ENCODE peak calls at places on chromosomes 6 and 20, in four cellular contexts. O, Q, V and T are unnamed samples.

GRCh38 chr6:129767776-129768490 is 58.0 kb upstream of the ARHGAP18 start:
- DNase-seq in O (peak), Q (no peak), V (no peak), T (no peak)

GRCh38 chr6:152086223-152086873 is 278.9 kb downstream of the ESR1 start:
- DNase-seq in O (no peak), Q (no peak), V (no peak), T (no peak)

GRCh38 chr6:129719692-129720091 is 9.7 kb upstream of the ARHGAP18 start:
- DNase-seq in O (peak), Q (no peak), V (no peak), T (no peak)

GRCh38 chr6:127954082-127954481 is 53.2 kb upstream of the THEMIS start:
- DNase-seq in O (peak), Q (no peak), V (no peak), T (no peak)

GRCh38 chr6:74756903-74757302 is 448.9 kb downstream of the COL12A1 start:
- DNase-seq in O (no peak), Q (no peak), V (no peak), T (no peak)

GRCh38 chr6:107116328-107116892 is 1.1 kb upstream of the BEND3 start:
- DNase-seq in O (no peak), Q (peak), V (peak), T (peak)

GRCh38 chr6:23873161-23873560 is 252.9 kb upstream of the NRSN1 start:
- DNase-seq in O (no peak), Q (no peak), V (no peak), T (no peak)

GRCh38 chr6:167495506-167496391 is 170.9 kb downstream of the TTLL2 start:
- DNase-seq in O (no peak), Q (no peak), V (no peak), T (no peak)

GRCh38 chr20:11195899-11196558 is 522.2 kb upstream of the JAG1 start:
- DNase-seq in O (peak), Q (no peak), V (no peak), T (no peak)

GRCh38 chr20:51860015-51860882 is 57.9 kb upstream of the SALL4 start:
- DNase-seq in O (peak), Q (no peak), V (no peak), T (no peak)

GRCh38 chr6:7295916-7296315 is 17.1 kb downstream of the SSR1 start:
- DNase-seq in O (no peak), Q (no peak), V (no peak), T (no peak)

GRCh38 chr20:62238569-62239277 is 402 bp downstream of the OSBPL2 start:
- DNase-seq in O (no peak), Q (no peak), V (no peak), T (no peak)

GRCh38 chr20:41364967-41365765 is 1.5 kb downstream of the EMILIN3 start:
- DNase-seq in O (no peak), Q (no peak), V (no peak), T (no peak)

GRCh38 chr20:41366546-41367392 is at the start of gene EMILIN3:
- DNase-seq in O (no peak), Q (peak), V (peak), T (no peak)

GRCh38 chr20:41365785-41366545 is 653 bp downstream of the EMILIN3 start:
- DNase-seq in O (no peak), Q (no peak), V (no peak), T (no peak)

GRCh38 chr20:41367956-41368355 is 1.3 kb upstream of the EMILIN3 start:
- DNase-seq in O (no peak), Q (no peak), V (no peak), T (no peak)

GRCh38 chr20:41367393-41367695 is 726 bp upstream of the EMILIN3 start:
- DNase-seq in O (no peak), Q (peak), V (no peak), T (no peak)
- H2BK120ac ChIP-seq in O (no peak), Q (no peak), V (no peak), T (no peak)

DNA sequence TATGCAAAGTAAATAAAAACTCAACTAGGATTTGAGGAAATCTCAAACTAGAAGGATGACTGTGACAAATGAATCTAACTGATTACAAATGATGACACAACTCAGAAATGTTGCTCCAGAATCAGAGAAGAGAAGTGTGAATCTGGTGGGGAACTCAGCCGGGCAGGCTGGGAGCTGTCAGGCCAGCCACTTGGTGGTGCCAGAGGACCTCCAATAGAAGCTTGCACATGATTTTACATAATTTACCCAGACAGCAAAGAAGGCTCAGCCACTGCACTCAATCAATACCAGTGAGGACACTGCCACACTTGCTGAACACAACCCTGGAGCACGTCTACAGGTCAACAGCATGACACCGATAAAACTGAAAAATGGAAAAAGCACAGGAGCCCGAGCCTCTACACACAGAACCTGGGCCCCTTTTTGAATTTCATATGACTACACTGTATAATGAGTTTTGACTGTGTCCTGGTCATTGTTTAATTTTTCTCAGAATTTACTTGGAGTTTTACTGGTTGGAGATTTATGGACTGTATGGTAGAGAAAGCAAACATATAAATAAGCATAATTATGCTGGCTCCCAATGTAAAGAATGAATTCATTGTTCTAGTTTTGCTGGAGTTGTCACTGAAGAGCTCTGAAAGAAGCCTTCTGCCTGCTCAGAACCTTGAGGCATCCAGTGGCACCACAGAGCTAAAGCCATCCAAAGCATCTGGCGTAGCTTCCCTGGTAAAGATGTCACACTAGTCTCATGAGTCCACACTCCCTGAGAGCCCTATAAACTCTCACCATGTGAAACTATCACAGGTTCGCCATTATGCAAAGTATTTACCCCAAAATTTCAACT is 296.5 kb downstream of the THBS2 start:
- DNase-seq in O (peak), Q (peak), V (peak), T (peak)
- H2BK120ac ChIP-seq in O (peak), Q (no peak), V (no peak), T (no peak)

DNA sequence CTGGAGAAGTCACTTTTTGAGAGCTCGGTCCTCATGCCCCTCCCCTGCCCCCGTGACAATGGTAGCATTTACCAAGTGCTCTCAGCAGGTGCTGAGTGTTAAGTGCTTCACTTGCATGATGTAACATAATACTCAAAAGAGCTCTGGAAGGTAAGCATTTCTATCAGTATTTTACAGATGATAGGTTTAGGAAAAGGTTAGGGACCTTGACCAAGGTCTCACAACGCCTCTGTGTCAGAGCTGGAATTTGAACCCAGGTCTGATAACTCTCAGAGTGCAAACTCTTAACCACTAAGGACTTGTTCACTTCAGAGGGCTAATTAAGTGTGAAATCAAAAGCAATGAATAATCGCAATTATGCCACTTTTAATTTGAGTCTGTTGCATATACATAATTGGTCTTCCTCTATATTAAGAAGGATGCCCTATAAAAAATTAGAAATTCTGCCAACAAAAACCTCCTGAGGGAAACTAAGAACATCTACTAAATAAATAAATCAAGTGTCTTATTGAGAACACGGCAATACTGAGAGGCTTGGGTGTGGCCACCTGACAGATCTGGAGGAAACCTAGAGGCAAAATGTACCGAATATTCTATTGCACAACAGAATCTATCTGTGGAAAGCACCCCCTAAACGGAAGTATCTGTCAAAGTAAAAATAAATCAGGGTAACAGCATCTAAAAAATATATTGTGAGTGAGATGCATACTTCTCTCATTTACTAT is 109.8 kb downstream of the BACH2 start:
- DNase-seq in O (no peak), Q (no peak), V (no peak), T (no peak)
- H2BK120ac ChIP-seq in O (no peak), Q (no peak), V (no peak), T (no peak)

DNA sequence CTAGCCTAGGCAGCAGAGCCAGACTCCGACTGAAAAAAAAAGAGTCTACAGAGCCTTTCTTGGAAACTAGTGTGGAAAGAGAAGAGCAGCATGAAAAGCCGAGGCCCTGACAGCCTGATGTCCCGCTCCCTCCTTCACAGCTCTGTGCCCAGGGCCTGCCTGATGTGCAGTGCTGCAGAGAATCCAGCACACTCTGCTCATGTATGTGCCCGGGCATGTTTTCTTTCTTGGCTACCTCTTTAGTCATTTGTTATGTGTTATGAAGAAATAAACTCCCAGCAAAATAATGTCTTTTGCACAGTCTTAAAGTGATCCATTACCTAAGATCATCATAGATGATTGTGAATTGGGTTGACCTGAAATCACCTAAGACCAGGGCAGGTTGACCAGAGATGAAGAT is 78.1 kb upstream of the EZR start:
- DNase-seq in O (no peak), Q (no peak), V (no peak), T (no peak)
- H2BK120ac ChIP-seq in O (peak), Q (no peak), V (no peak), T (no peak)

GRCh38 chr20:53793783-53794383 is 200.2 kb upstream of the ZNF217 start:
- DNase-seq in O (no peak), Q (no peak), V (no peak), T (no peak)
- H2BK120ac ChIP-seq in O (peak), Q (no peak), V (no peak), T (no peak)

GRCh38 chr20:64078934-64079272 is 415 bp downstream of the RGS19 start:
- DNase-seq in O (no peak), Q (no peak), V (no peak), T (no peak)
- H2BK120ac ChIP-seq in O (no peak), Q (no peak), V (peak), T (no peak)

GRCh38 chr6:139473239-139473701 is 98.8 kb upstream of the CITED2 start:
- DNase-seq in O (no peak), Q (peak), V (no peak), T (no peak)
- H2BK120ac ChIP-seq in O (peak), Q (no peak), V (no peak), T (peak)

GRCh38 chr6:31652925-31653724 is 664 bp upstream of the BAG6 start:
- DNase-seq in O (no peak), Q (peak), V (peak), T (no peak)
- H2BK120ac ChIP-seq in O (peak), Q (no peak), V (no peak), T (no peak)

GRCh38 chr6:5550631-5551030 is 289.3 kb downstream of the FARS2 start:
- DNase-seq in O (no peak), Q (no peak), V (no peak), T (no peak)

GRCh38 chr6:5541751-5542432 is 280.6 kb downstream of the FARS2 start:
- DNase-seq in O (peak), Q (peak), V (no peak), T (peak)

GRCh38 chr6:5552243-5552642 is 290.9 kb downstream of the FARS2 start:
- DNase-seq in O (no peak), Q (no peak), V (no peak), T (no peak)

GRCh38 chr6:5547571-5547970 is 286.3 kb downstream of the FARS2 start:
- DNase-seq in O (no peak), Q (no peak), V (no peak), T (no peak)
- H2BK120ac ChIP-seq in O (no peak), Q (no peak), V (no peak), T (no peak)